ENCODE peak calls at places on chromosomes 1 and 21, in eight cellular contexts. I is tibial nerve, L is AG04449, R is body of pancreas, H is progenitor cell of endocrine pancreas, X is pancreas, J is heart left ventricle, P is ovary. A is an unnamed sample.

GRCh38 chr1:228358039-228358763 is 48.4 kb downstream of the TRIM11 start:
- DNase-seq in J (no peak), R (no peak), P (no peak), L (no peak), I (no peak), H (no peak), X (no peak), A (no peak)

GRCh38 chr1:156931553-156931952 is 11.1 kb downstream of the LRRC71 start:
- DNase-seq in J (no peak), L (no peak), I (no peak), H (no peak), X (no peak), R (no peak), P (no peak), A (no peak)

GRCh38 chr1:21273743-21274142 is 16.5 kb downstream of the ECE1 start:
- DNase-seq in J (no peak), I (peak), P (no peak), X (no peak), L (no peak), R (no peak), H (no peak), A (no peak)

GRCh38 chr1:4064150-4064889 is 164.2 kb upstream of the C1orf174 start:
- DNase-seq in I (no peak), J (no peak), X (no peak), R (no peak), H (no peak), L (no peak), P (no peak), A (no peak)

GRCh38 chr1:54709547-54710292 is 5.9 kb upstream of the TTC4 start:
- DNase-seq in P (no peak), L (no peak), H (no peak), R (no peak), X (no peak), J (no peak), I (no peak), A (no peak)

GRCh38 chr1:29136463-29136915 is 12.8 kb upstream of the TMEM200B start:
- DNase-seq in P (peak), I (no peak), J (no peak), R (peak), L (no peak), H (no peak), X (peak), A (peak)

GRCh38 chr1:164598719-164599118 is 39.7 kb downstream of the PBX1 start:
- DNase-seq in H (no peak), I (no peak), R (no peak), L (no peak), J (no peak), X (no peak), P (no peak), A (no peak)

GRCh38 chr1:20496241-20496661 is 10.2 kb upstream of the CAMK2N1 start:
- DNase-seq in H (no peak), P (no peak), J (no peak), X (no peak), L (no peak), I (no peak), R (no peak), A (no peak)

GRCh38 chr1:184752656-184753055 is 2.0 kb downstream of the EDEM3 start:
- DNase-seq in R (no peak), X (no peak), J (no peak), P (no peak), H (no peak), L (no peak), I (no peak), A (no peak)

GRCh38 chr1:17369466-17369865 is 2.5 kb upstream of the PADI6 start:
- DNase-seq in H (no peak), J (no peak), R (no peak), X (no peak), I (no peak), P (no peak), L (peak), A (no peak)

GRCh38 chr21:42513151-42513984 is at the start of gene SLC37A1:
- DNase-seq in H (peak), I (no peak), L (no peak), X (no peak), J (no peak), P (peak), R (peak), A (peak)

GRCh38 chr1:11688506-11688905 is 3.0 kb upstream of the DRAXIN start:
- DNase-seq in J (no peak), P (no peak), H (no peak), X (no peak), R (no peak), I (no peak), L (no peak), A (no peak)

GRCh38 chr1:37484325-37485051 is 10.1 kb downstream of the ZC3H12A start:
- DNase-seq in X (peak), R (peak), P (no peak), H (no peak), I (no peak), L (no peak), J (no peak), A (no peak)

GRCh38 chr1:62720946-62721554 is 32.9 kb upstream of the DOCK7 start:
- DNase-seq in I (no peak), P (no peak), J (peak), X (no peak), L (no peak), H (no peak), R (no peak), A (no peak)

GRCh38 chr1:57867001-57867400 is 443.1 kb upstream of the DAB1 start:
- DNase-seq in L (no peak), H (no peak), I (no peak), J (no peak), R (no peak), P (no peak), X (no peak), A (no peak)

GRCh38 chr1:56515898-56516538 is 63.3 kb downstream of the PLPP3 start:
- DNase-seq in I (no peak), R (no peak), J (no peak), X (no peak), P (no peak), L (no peak), H (no peak), A (no peak)

GRCh38 chr1:119316870-119317416 is 51.6 kb upstream of the HAO2 start:
- DNase-seq in J (no peak), I (no peak), X (no peak), R (no peak), P (no peak), L (no peak), H (no peak), A (no peak)

GRCh38 chr1:67429528-67430357 is 459 bp downstream of the SERBP1 start:
- DNase-seq in H (peak), P (peak), L (no peak), J (peak), R (peak), I (no peak), X (peak), A (no peak)

GRCh38 chr1:93910305-93910704 is 1.1 kb upstream of the GCLM start:
- DNase-seq in R (no peak), J (no peak), X (no peak), P (no peak), I (no peak), L (no peak), H (no peak), A (no peak)

GRCh38 chr1:244969355-244970235 is 105.3 kb upstream of the HNRNPU start:
- DNase-seq in H (no peak), X (peak), I (peak), P (peak), R (peak), L (no peak), J (peak), A (peak)

GRCh38 chr1:48775817-48776399 is 783 bp downstream of the BEND5 start:
- DNase-seq in R (peak), I (no peak), H (no peak), J (no peak), P (no peak), L (no peak), X (no peak), A (no peak)

GRCh38 chr1:232769718-232770117 is 35.5 kb upstream of the MAP10 start:
- DNase-seq in R (no peak), I (no peak), P (no peak), X (no peak), H (no peak), J (no peak), L (no peak), A (no peak)

GRCh38 chr1:1432951-1433803 is 2.3 kb upstream of the VWA1 start:
- DNase-seq in J (peak), I (peak), R (peak), L (no peak), P (peak), H (no peak), X (peak), A (peak)

GRCh38 chr1:8214501-8215173 is 103.3 kb upstream of the SLC45A1 start:
- DNase-seq in J (no peak), R (no peak), I (no peak), H (no peak), L (no peak), P (no peak), X (no peak), A (no peak)

GRCh38 chr1:205456868-205457724 is 1.3 kb upstream of the BLACAT1 start:
- DNase-seq in P (no peak), H (peak), R (no peak), X (no peak), L (no peak), I (no peak), J (no peak), A (no peak)

GRCh38 chr1:30106125-30106524 is 617.3 kb downstream of the MATN1 start:
- DNase-seq in H (peak), I (no peak), L (no peak), P (no peak), J (peak), X (no peak), R (peak), A (no peak)

GRCh38 chr1:147603986-147604385 is 62.7 kb downstream of the BCL9 start:
- DNase-seq in R (no peak), L (no peak), H (no peak), I (no peak), J (no peak), X (no peak), P (no peak), A (no peak)

GRCh38 chr1:25549273-25550154 is 6.1 kb downstream of the LDLRAP1 start:
- DNase-seq in H (no peak), J (peak), P (no peak), L (no peak), R (peak), X (peak), I (no peak), A (peak)

GRCh38 chr1:223183268-223183862 is 40.3 kb upstream of the TLR5 start:
- DNase-seq in R (no peak), P (no peak), X (no peak), I (no peak), L (no peak), H (no peak), J (no peak), A (no peak)

GRCh38 chr1:109792056-109792831 is 28.5 kb upstream of the EPS8L3 start:
- DNase-seq in R (peak), H (no peak), I (no peak), X (peak), P (peak), J (peak), L (peak), A (no peak)
- TF ChIP-seq CTCF in R (peak), H (no peak), I (no peak), X (no peak), P (no peak), J (peak), L (peak), A (no peak)

DNA sequence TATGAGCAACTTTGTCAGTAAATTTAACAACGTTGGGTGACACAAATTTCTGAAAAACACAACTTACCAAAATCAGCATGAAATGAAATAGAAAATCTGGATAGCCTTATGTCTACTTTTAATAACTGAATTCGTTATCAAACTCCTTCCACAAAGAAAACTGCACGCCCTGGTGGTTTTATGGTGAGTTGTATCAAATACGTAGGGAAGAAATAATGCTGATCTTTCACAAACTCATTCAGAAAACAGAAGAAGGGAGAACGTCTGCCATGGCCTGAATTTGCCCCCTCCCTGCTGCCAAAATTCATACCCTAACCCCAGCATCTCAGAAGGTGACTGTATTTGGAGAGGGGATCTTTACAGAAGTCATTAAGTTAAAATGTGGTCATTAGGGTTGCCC is 50.0 kb upstream of the COL18A1 start:
- DNase-seq in H (no peak), X (no peak), R (no peak), J (no peak), P (no peak), L (no peak), I (no peak), A (no peak)
- TF ChIP-seq CTCF in H (no peak), X (no peak), R (no peak), J (no peak), P (no peak), L (no peak), I (no peak), A (no peak)

GRCh38 chr1:16046865-16047264 is 3.3 kb downstream of the CLCNKB start:
- DNase-seq in R (no peak), H (no peak), X (no peak), J (no peak), L (no peak), P (no peak), I (no peak), A (no peak)

GRCh38 chr1:16050328-16050727 is 6.7 kb downstream of the CLCNKB start:
- DNase-seq in P (no peak), R (no peak), L (no peak), J (no peak), H (no peak), X (no peak), I (no peak), A (no peak)

GRCh38 chr1:16051039-16051438 is 7.5 kb downstream of the CLCNKB start:
- DNase-seq in X (no peak), I (no peak), J (no peak), R (no peak), L (no peak), H (no peak), P (no peak), A (no peak)

GRCh38 chr1:16047791-16048475 is 4.4 kb downstream of the CLCNKB start:
- DNase-seq in X (no peak), P (no peak), H (no peak), L (no peak), J (no peak), I (no peak), R (no peak), A (no peak)

GRCh38 chr1:16048573-16049189 is 5.1 kb downstream of the CLCNKB start:
- DNase-seq in P (peak), X (peak), R (peak), H (peak), I (no peak), L (no peak), J (peak), A (no peak)
- TF ChIP-seq CTCF in P (no peak), X (no peak), R (no peak), H (peak), I (no peak), L (no peak), J (no peak), A (peak)

GRCh38 chr1:50735443-50735842 is 224.6 kb downstream of the FAF1 start:
- DNase-seq in R (no peak), I (no peak), J (no peak), L (no peak), P (no peak), H (no peak), X (no peak), A (peak)
- TF ChIP-seq CTCF in R (peak), I (no peak), J (peak), L (peak), P (no peak), H (peak), X (no peak), A (peak)

GRCh38 chr1:39348278-39348677 is 143.2 kb upstream of the BMP8A start:
- DNase-seq in R (no peak), L (no peak), I (no peak), H (no peak), J (no peak), X (no peak), P (no peak), A (no peak)

GRCh38 chr1:39342776-39343175 is 138.3 kb downstream of the MACF1 start:
- DNase-seq in H (no peak), I (no peak), P (no peak), J (no peak), L (no peak), R (no peak), X (no peak), A (no peak)

DNA sequence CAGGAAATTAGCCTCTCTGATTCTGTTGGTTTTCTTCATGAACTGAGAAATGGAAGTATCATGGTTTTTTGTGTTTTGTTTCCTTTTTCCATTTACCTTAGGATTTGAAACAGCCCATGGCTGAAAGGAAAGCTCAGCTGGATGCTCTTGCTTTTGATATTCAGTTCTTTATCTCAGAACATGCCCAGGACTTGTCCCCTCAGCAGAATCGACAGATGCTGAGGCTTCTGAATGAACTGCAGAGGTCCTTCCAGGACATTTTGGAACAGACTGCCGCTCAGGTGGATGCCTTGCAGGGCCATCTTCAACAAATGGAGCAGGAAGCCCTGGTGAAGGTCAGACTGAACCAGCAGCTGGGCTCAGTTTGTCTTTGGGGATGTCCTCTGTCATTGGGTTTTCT is 142.4 kb downstream of the MACF1 start:
- DNase-seq in H (no peak), P (no peak), R (no peak), J (no peak), L (no peak), X (no peak), I (no peak), A (no peak)
- TF ChIP-seq CTCF in H (no peak), P (no peak), R (no peak), J (no peak), L (no peak), X (no peak), I (no peak), A (no peak)

A was measured in GM13977.